ENCODE peak calls at places on chromosomes 4 and X, in seven cellular contexts. W is A673; Y is HCT116; I is CD8-positive, alpha-beta T cell; N is amygdala; V is activated T-cell treated with anti-CD3 and anti-CD28 coated beads, Interleukin-2, amount 50 U/mL, for 48 hours; Q is sciatic nerve. T is an unnamed sample.
A peak's percentile ranks its signal among the peaks of the same experiment; 100 is the strongest.

GRCh38 chr4:158020734-158021346 is 152.0 kb downstream of the GASK1B start:
- DNase-seq in W (peak; percentile 55), Y (peak; percentile 47), I (no peak), N (no peak), V (no peak), Q (no peak), T (no peak)

GRCh38 chrX:13816899-13817298 is at the start of gene GPM6B:
- DNase-seq in W (no peak), Y (no peak), I (no peak), N (peak; percentile 2), V (no peak), Q (no peak), T (no peak)

GRCh38 chrX:2921193-2921592 is 7.9 kb downstream of the ARSD start:
- DNase-seq in W (no peak), Y (no peak), I (no peak), N (no peak), V (no peak), Q (no peak), T (no peak)

GRCh38 chrX:12153741-12154140 is 15.5 kb downstream of the FRMPD4 start:
- DNase-seq in W (no peak), Y (no peak), I (no peak), N (no peak), V (no peak), Q (no peak), T (no peak)

GRCh38 chr4:17447675-17448298 is 64.1 kb downstream of the QDPR start:
- DNase-seq in W (peak; percentile 86), Y (peak; percentile 74), I (peak; percentile 57), N (peak; percentile 6), V (peak; percentile 50), Q (no peak), T (peak; percentile 20)

GRCh38 chr4:167715176-167715575 is 377.2 kb upstream of the ANXA10 start:
- DNase-seq in W (no peak), Y (no peak), I (no peak), N (no peak), V (no peak), Q (no peak), T (no peak)

GRCh38 chr4:3044812-3045499 is 29.4 kb downstream of the HTT-AS start:
- DNase-seq in W (no peak), Y (no peak), I (no peak), N (no peak), V (no peak), Q (peak; percentile 8), T (no peak)

GRCh38 chr4:177118596-177118995 is 191.1 kb upstream of the NEIL3 start:
- DNase-seq in W (no peak), Y (no peak), I (no peak), N (no peak), V (no peak), Q (no peak), T (no peak)

GRCh38 chr4:186624951-186625350 is 69.6 kb upstream of the MTNR1A start:
- DNase-seq in W (peak; percentile 65), Y (no peak), I (no peak), N (no peak), V (no peak), Q (no peak), T (no peak)

GRCh38 chrX:22314692-22315091 is 42.0 kb downstream of the CBLL2 start:
- DNase-seq in W (peak; percentile 17), Y (no peak), I (no peak), N (no peak), V (no peak), Q (no peak), T (no peak)

GRCh38 chr4:120826449-120826848 is 96.1 kb downstream of the PRDM5 start:
- DNase-seq in W (no peak), Y (no peak), I (no peak), N (no peak), V (no peak), Q (no peak), T (no peak)

GRCh38 chr4:40577588-40578253 is 51.9 kb downstream of the RBM47 start:
- DNase-seq in W (no peak), Y (no peak), I (no peak), N (no peak), V (no peak), Q (no peak), T (no peak)

GRCh38 chr4:14596437-14596836 is 405.8 kb upstream of the CPEB2 start:
- DNase-seq in W (no peak), Y (no peak), I (no peak), N (no peak), V (no peak), Q (no peak), T (no peak)

GRCh38 chrX:48745222-48745621 is 16.3 kb upstream of the GLOD5 start:
- DNase-seq in W (no peak), Y (no peak), I (no peak), N (no peak), V (no peak), Q (no peak), T (no peak)

GRCh38 chrX:145213504-145213903 is 33.8 kb upstream of the SPANXN1 start:
- DNase-seq in W (peak; percentile 14), Y (no peak), I (no peak), N (no peak), V (no peak), Q (no peak), T (no peak)

GRCh38 chr4:147924604-147925412 is 192.9 kb downstream of the ARHGAP10 start:
- DNase-seq in W (peak; percentile 59), Y (no peak), I (no peak), N (no peak), V (no peak), Q (no peak), T (no peak)

GRCh38 chr4:15333692-15334633 is 93.9 kb upstream of the C1QTNF7 start:
- DNase-seq in W (no peak), Y (no peak), I (no peak), N (no peak), V (no peak), Q (no peak), T (no peak)

GRCh38 chr4:131978120-131978519 is 1171.0 kb upstream of the PCDH10 start:
- DNase-seq in W (no peak), Y (no peak), I (no peak), N (no peak), V (no peak), Q (no peak), T (no peak)

GRCh38 chrX:11525685-11526084 is 140.0 kb downstream of the ARHGAP6 start:
- DNase-seq in W (no peak), Y (no peak), I (no peak), N (no peak), V (no peak), Q (no peak), T (no peak)

GRCh38 chr4:127870688-127871087 is 10.0 kb upstream of the PLK4 start:
- DNase-seq in W (no peak), Y (no peak), I (no peak), N (no peak), V (no peak), Q (no peak), T (no peak)

GRCh38 chr4:55297346-55297745 is 48.7 kb upstream of the SRD5A3 start:
- DNase-seq in W (no peak), Y (no peak), I (no peak), N (no peak), V (no peak), Q (no peak), T (no peak)

GRCh38 chrX:22147214-22147613 is 115.1 kb downstream of the PHEX start:
- DNase-seq in W (no peak), Y (no peak), I (no peak), N (no peak), V (no peak), Q (no peak), T (no peak)

GRCh38 chrX:108494416-108495095 is 54.9 kb downstream of the COL4A5 start:
- DNase-seq in W (no peak), Y (no peak), I (no peak), N (no peak), V (no peak), Q (no peak), T (no peak)

GRCh38 chr4:55819634-55820033 is at the start of gene EXOC1L:
- DNase-seq in W (peak; percentile 18), Y (no peak), I (no peak), N (no peak), V (peak; percentile 20), Q (no peak), T (no peak)

GRCh38 chr4:86603486-86603885 is 9.4 kb downstream of the PTPN13 start:
- DNase-seq in W (no peak), Y (no peak), I (no peak), N (no peak), V (no peak), Q (no peak), T (no peak)

GRCh38 chr4:144968606-144969005 is 129.4 kb downstream of the ANAPC10 start:
- DNase-seq in W (no peak), Y (no peak), I (no peak), N (no peak), V (no peak), Q (no peak), T (no peak)